ENCODE peak calls at places on chromosomes 7 and 10, in seven cellular contexts. I, E, A, C, N, X and Q are unnamed samples.

GRCh38 chr10:129972966-129973673 is 9.0 kb upstream of the EBF3 start:
- DNase-seq in N (peak; percentile 13), E (no peak), C (no peak), I (no peak), X (no peak), A (peak; percentile 51), Q (no peak)

GRCh38 chr7:150428671-150429451 is 21.6 kb upstream of the GIMAP8 start:
- DNase-seq in X (no peak), A (no peak), C (no peak), N (peak; percentile 41), E (no peak), I (peak; percentile 97), Q (no peak)

GRCh38 chr10:48214701-48215100 is 59.8 kb downstream of the FRMPD2 start:
- DNase-seq in I (no peak), A (no peak), N (no peak), C (no peak), X (no peak), E (no peak), Q (no peak)

GRCh38 chr7:112481833-112482669 is 1.3 kb downstream of the LSMEM1 start:
- DNase-seq in X (peak; percentile 50), C (no peak), A (no peak), N (peak; percentile 46), E (no peak), I (peak; percentile 96), Q (no peak)

GRCh38 chr10:98332623-98333269 is 64.8 kb upstream of the LOXL4 start:
- DNase-seq in E (no peak), N (no peak), I (no peak), A (no peak), C (no peak), X (no peak), Q (no peak)

GRCh38 chr10:24556746-24557742 is 166.6 kb downstream of the ARHGAP21 start:
- DNase-seq in I (peak; percentile 76), N (peak; percentile 76), C (peak; percentile 71), E (peak; percentile 65), A (peak; percentile 47), X (peak; percentile 66), Q (peak; percentile 74)

GRCh38 chr7:78769551-78770101 is 683.8 kb downstream of the MAGI2 start:
- DNase-seq in A (peak; percentile 22), I (peak; percentile 56), C (no peak), N (no peak), X (no peak), E (peak; percentile 5), Q (peak; percentile 42)

GRCh38 chr10:71634531-71635164 is 84.9 kb downstream of the C10orf105 start:
- DNase-seq in E (no peak), A (no peak), N (no peak), C (no peak), X (no peak), I (no peak), Q (no peak)

GRCh38 chr10:96833220-96834001 is 1.3 kb downstream of the LCOR start:
- DNase-seq in N (peak; percentile 73), A (peak; percentile 47), X (no peak), I (peak; percentile 56), E (peak; percentile 31), C (no peak), Q (peak; percentile 48)

GRCh38 chr7:128934361-128935352 is 3.1 kb upstream of the IRF5 start:
- DNase-seq in A (no peak), I (no peak), C (no peak), E (peak; percentile 34), N (no peak), X (no peak), Q (no peak)

GRCh38 chr10:105473170-105473569 is 832.1 kb downstream of the SORCS3 start:
- DNase-seq in E (no peak), N (no peak), C (no peak), I (no peak), X (no peak), A (no peak), Q (no peak)

GRCh38 chr7:66356277-66356721 is 151.2 kb downstream of the TPST1 start:
- DNase-seq in X (peak; percentile 39), E (no peak), N (no peak), C (no peak), I (peak; percentile 44), A (no peak), Q (no peak)

GRCh38 chr10:48232717-48233447 is 41.6 kb downstream of the FRMPD2 start:
- DNase-seq in E (no peak), N (no peak), C (no peak), I (no peak), A (no peak), X (no peak), Q (no peak)

GRCh38 chr7:158324397-158325360 is 262.9 kb downstream of the PTPRN2 start:
- DNase-seq in N (no peak), A (peak; percentile 16), I (no peak), C (no peak), X (no peak), E (no peak), Q (no peak)

GRCh38 chr10:79463578-79464496 is 18.4 kb upstream of the ZCCHC24 start:
- DNase-seq in E (no peak), I (peak; percentile 34), N (no peak), C (no peak), X (no peak), A (no peak), Q (no peak)

GRCh38 chr10:33321516-33321915 is 13.0 kb downstream of the NRP1 start:
- DNase-seq in E (no peak), I (peak; percentile 56), N (no peak), A (no peak), X (no peak), C (no peak), Q (no peak)

GRCh38 chr7:150439926-150440325 is 10.5 kb upstream of the GIMAP8 start:
- DNase-seq in I (peak; percentile 25), X (no peak), N (no peak), E (no peak), C (no peak), A (no peak), Q (no peak)

GRCh38 chr10:97842658-97843295 is 6.9 kb upstream of the GOLGA7B start:
- DNase-seq in I (no peak), X (no peak), E (no peak), A (peak; percentile 63), C (no peak), N (no peak), Q (no peak)

GRCh38 chr7:51785806-51786205 is 469.2 kb upstream of the COBL start:
- DNase-seq in N (no peak), I (no peak), E (no peak), X (no peak), A (no peak), C (no peak), Q (no peak)

GRCh38 chr7:88091988-88092675 is 127.7 kb downstream of the SRI start:
- DNase-seq in N (no peak), A (peak; percentile 23), I (no peak), C (no peak), X (no peak), E (no peak), Q (no peak)

GRCh38 chr10:52965938-52966401 is 193.4 kb upstream of the MBL2 start:
- DNase-seq in X (no peak), A (no peak), N (peak; percentile 78), E (peak; percentile 88), C (peak; percentile 54), I (no peak), Q (peak; percentile 43)
- H2AFZ ChIP-seq in X (no peak overlapping the region), A (no peak overlapping the region), N (no peak overlapping the region), E (peak overlapping the region; percentile 96), C (peak overlapping the region; percentile 75), I (no peak overlapping the region), Q (peak overlapping the region; percentile 50)

GRCh38 chr10:21943633-21944265 is 59.8 kb downstream of the DNAJC1 start:
- DNase-seq in E (no peak), A (no peak), X (no peak), N (no peak), I (no peak), C (no peak), Q (no peak)
- H3K4me2 ChIP-seq in E (no peak overlapping the region), A (no peak overlapping the region), X (no peak overlapping the region), N (no peak overlapping the region), I (no peak overlapping the region), C (peak overlapping the region; percentile 20), Q (no peak overlapping the region)

GRCh38 chr7:2943851-2944601 is 99.6 kb downstream of the CARD11 start:
- DNase-seq in C (no peak), I (no peak), A (no peak), X (no peak), N (no peak), E (no peak), Q (no peak)
- H3K9me2 ChIP-seq in C (no peaks in the 10 kb centered on the region), I (no peaks in the 10 kb centered on the region), A (no peaks in the 10 kb centered on the region), X (no peaks in the 10 kb centered on the region), N (peaks cover 3% of the 10 kb centered on the region), E (no peaks in the 10 kb centered on the region), Q (no peaks in the 10 kb centered on the region)

DNA sequence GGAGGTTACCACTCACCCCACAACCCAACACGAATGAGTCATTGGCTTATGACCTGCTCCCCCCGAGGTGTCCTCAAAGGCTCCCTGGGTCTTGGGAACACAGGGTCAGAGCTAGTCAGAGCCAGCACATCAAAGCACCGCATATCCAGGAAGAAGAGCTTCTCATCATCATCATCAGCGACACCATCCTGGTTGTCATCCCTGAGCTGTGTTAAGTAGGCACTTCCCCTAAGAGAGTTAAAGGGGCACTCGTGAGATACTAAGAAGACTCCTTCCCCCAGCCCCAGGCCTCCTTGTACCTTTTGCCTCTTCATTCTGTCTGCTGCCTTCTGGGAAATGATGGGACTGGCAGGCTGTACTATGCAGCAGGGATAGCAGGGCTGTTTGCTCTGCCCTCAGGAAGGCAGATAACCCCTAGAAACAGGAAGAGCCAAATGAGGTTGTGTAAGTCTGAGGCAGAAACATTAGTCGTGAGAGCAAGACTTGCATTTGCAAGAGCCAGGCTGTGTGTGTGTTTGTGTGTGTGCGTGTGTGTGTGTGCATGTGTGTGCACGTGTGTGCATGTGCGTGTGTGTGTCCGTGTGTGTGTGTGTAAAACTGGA is 11.1 kb upstream of the CPA1 start:
- DNase-seq in C (no peak), N (no peak), E (no peak), A (peak; percentile 59), I (peak; percentile 84), X (no peak), Q (no peak)
- H2AFZ ChIP-seq in C (no peak overlapping the region), N (peak overlapping the region; percentile 47), E (no peak overlapping the region), A (peak overlapping the region; percentile 48), I (peak overlapping the region; percentile 4), X (no peak overlapping the region), Q (no peak overlapping the region)

GRCh38 chr10:12482586-12482985 is 133.2 kb downstream of the CAMK1D start:
- DNase-seq in A (no peak), C (no peak), X (no peak), E (no peak), I (no peak), N (peak; percentile 77), Q (no peak)
- H3K4me2 ChIP-seq in A (no peak overlapping the region), C (no peak overlapping the region), X (no peak overlapping the region), E (no peak overlapping the region), I (no peak overlapping the region), N (peak overlapping the region; percentile 61), Q (no peak overlapping the region)